ENCODE peak calls at places on chromosomes 7 and 10, in seven cellular contexts. P, E, X, R, T, S and V are unnamed samples.

GRCh38 chr10:2914741-2915140 is 152.6 kb upstream of the PFKP start:
- DNase-seq in X (no peak), E (no peak), R (no peak), S (no peak), P (no peak), T (no peak), V (no peak)

GRCh38 chr7:39016609-39017008 is 38.9 kb downstream of the POU6F2 start:
- DNase-seq in T (no peak), R (no peak), S (no peak), E (no peak), P (no peak), X (peak; percentile 68), V (no peak)

GRCh38 chr10:35639021-35639521 is 3.0 kb downstream of the FZD8 start:
- DNase-seq in T (no peak), S (no peak), E (no peak), X (no peak), R (no peak), P (no peak), V (peak; percentile 34)

GRCh38 chr10:132450825-132451505 is 54.0 kb downstream of the PWWP2B start:
- DNase-seq in S (no peak), X (peak; percentile 46), P (peak; percentile 26), R (no peak), T (no peak), E (no peak), V (peak; percentile 28)

GRCh38 chr10:50972591-50972990 is 87.2 kb upstream of the A1CF start:
- DNase-seq in R (no peak), X (no peak), S (no peak), E (no peak), T (no peak), P (no peak), V (no peak)

GRCh38 chr7:90596745-90597526 is 815 bp downstream of the CDK14 start:
- DNase-seq in T (no peak), R (no peak), P (no peak), X (no peak), S (no peak), E (no peak), V (no peak)

GRCh38 chr10:73768881-73769280 is 13.0 kb upstream of the CHCHD1 start:
- DNase-seq in P (no peak), E (no peak), R (peak; percentile 41), S (no peak), T (no peak), X (no peak), V (no peak)

GRCh38 chr10:79293841-79294705 is 53.2 kb upstream of the PPIF start:
- DNase-seq in S (no peak), P (no peak), E (no peak), X (peak; percentile 88), R (no peak), T (no peak), V (peak; percentile 57)

GRCh38 chr7:42210333-42210732 is 26.7 kb downstream of the GLI3 start:
- DNase-seq in E (no peak), X (no peak), S (no peak), P (no peak), R (no peak), T (no peak), V (no peak)

GRCh38 chr7:92763636-92764423 is 72.5 kb downstream of the CDK6 start:
- DNase-seq in P (peak; percentile 23), T (peak; percentile 92), R (no peak), S (no peak), E (no peak), X (no peak), V (no peak)

GRCh38 chr10:131749767-131750142 is 151.1 kb upstream of the PPP2R2D start:
- DNase-seq in S (no peak), T (no peak), R (no peak), P (no peak), X (no peak), E (no peak), V (no peak)

GRCh38 chr7:117009705-117010361 is 56.5 kb downstream of the ST7 start:
- DNase-seq in S (no peak), T (no peak), E (no peak), P (no peak), R (no peak), X (no peak), V (no peak)

GRCh38 chr10:9819756-9820494 is 1197.7 kb upstream of the CELF2 start:
- DNase-seq in R (no peak), T (no peak), E (no peak), P (no peak), S (no peak), X (no peak), V (no peak)

GRCh38 chr7:44750921-44751571 is 2.4 kb downstream of the ZMIZ2 start:
- DNase-seq in R (peak; percentile 67), S (no peak), T (no peak), P (no peak), X (no peak), E (no peak), V (peak; percentile 56)

GRCh38 chr10:57807906-57808305 is 459.8 kb downstream of the IPMK start:
- DNase-seq in E (no peak), S (no peak), T (no peak), X (no peak), P (no peak), R (no peak), V (no peak)